ENCODE peak calls at places on chromosomes 12 and 14, in seven cellular contexts. D is A549, C is ovary, H is stomach, J is transverse colon, M is HepG2, I is H1. Z is an unnamed sample.
A peak's percentile ranks its signal among the peaks of the same experiment; 100 is the strongest.

GRCh38 chr14:61585598-61586538 is 109.4 kb upstream of the HIF1A start:
- DNase-seq in H (peak; percentile 61), M (no peak), C (peak; percentile 28), D (no peak), J (peak; percentile 58), I (no peak), Z (peak; percentile 49)

GRCh38 chr14:72722201-72722785 is 171.6 kb downstream of the DPF3 start:
- DNase-seq in D (no peak), I (no peak), C (no peak), J (no peak), M (no peak), H (no peak), Z (no peak)

GRCh38 chr12:53746592-53747491 is 4.9 kb downstream of the CISTR start:
- DNase-seq in I (peak; percentile 96), C (peak; percentile 91), H (peak; percentile 95), M (peak; percentile 76), J (peak; percentile 94), D (peak; percentile 88), Z (peak; percentile 94)

GRCh38 chr14:104879201-104879982 is 14.3 kb downstream of the CEP170B start:
- DNase-seq in I (peak; percentile 39), J (no peak), D (no peak), M (no peak), C (peak; percentile 5), H (no peak), Z (no peak)

GRCh38 chr12:89983622-89984021 is 275.0 kb upstream of the ATP2B1 start:
- DNase-seq in D (no peak), C (no peak), M (no peak), J (no peak), H (no peak), I (no peak), Z (no peak)

GRCh38 chr14:50669441-50669986 is 1.4 kb upstream of the SAV1 start:
- DNase-seq in D (no peak), M (no peak), H (no peak), C (no peak), J (no peak), I (no peak), Z (no peak)

GRCh38 chr14:26966942-26967341 is 369.1 kb upstream of the NOVA1 start:
- DNase-seq in H (no peak), I (no peak), M (no peak), C (no peak), J (no peak), D (no peak), Z (no peak)

GRCh38 chr14:76011959-76012802 is 26.6 kb downstream of the IFT43 start:
- DNase-seq in D (no peak), H (no peak), C (peak; percentile 47), M (no peak), I (peak; percentile 47), J (no peak), Z (peak; percentile 32)

GRCh38 chr12:116040412-116040811 is 237.1 kb downstream of the MED13L start:
- DNase-seq in M (no peak), D (no peak), I (no peak), H (no peak), C (no peak), J (no peak), Z (no peak)

GRCh38 chr14:78240567-78240966 is 70.4 kb downstream of the NRXN3 start:
- DNase-seq in D (no peak), C (no peak), I (no peak), M (no peak), J (no peak), H (no peak), Z (no peak)

GRCh38 chr14:31893156-31893813 is 183.8 kb upstream of the ARHGAP5 start:
- DNase-seq in M (no peak), C (no peak), D (no peak), J (no peak), H (no peak), I (no peak), Z (no peak)

GRCh38 chr14:74980398-74980745 is 22.3 kb upstream of the EIF2B2 start:
- DNase-seq in D (no peak), J (no peak), H (no peak), I (no peak), M (no peak), C (no peak), Z (no peak)

GRCh38 chr14:74979442-74980397 is 23.0 kb upstream of the EIF2B2 start:
- DNase-seq in H (no peak), C (no peak), D (no peak), J (no peak), M (no peak), I (peak; percentile 66), Z (no peak)

GRCh38 chr14:74981833-74982232 is 20.9 kb upstream of the EIF2B2 start:
- DNase-seq in M (no peak), J (no peak), I (no peak), H (no peak), D (no peak), C (no peak), Z (no peak)

GRCh38 chr14:74982661-74983060 is 20.1 kb upstream of the EIF2B2 start:
- DNase-seq in I (no peak), J (no peak), D (no peak), H (no peak), M (no peak), C (no peak), Z (no peak)

GRCh38 chr14:74980746-74981661 is 21.7 kb upstream of the EIF2B2 start:
- DNase-seq in H (no peak), D (no peak), C (no peak), M (no peak), J (no peak), I (peak; percentile 72), Z (no peak)
- H3K4me3 ChIP-seq in H (no peak overlapping the region), D (no peak overlapping the region), C (no peak overlapping the region), M (no peak overlapping the region), J (no peak overlapping the region), I (no peak overlapping the region), Z (no peak overlapping the region)

DNA sequence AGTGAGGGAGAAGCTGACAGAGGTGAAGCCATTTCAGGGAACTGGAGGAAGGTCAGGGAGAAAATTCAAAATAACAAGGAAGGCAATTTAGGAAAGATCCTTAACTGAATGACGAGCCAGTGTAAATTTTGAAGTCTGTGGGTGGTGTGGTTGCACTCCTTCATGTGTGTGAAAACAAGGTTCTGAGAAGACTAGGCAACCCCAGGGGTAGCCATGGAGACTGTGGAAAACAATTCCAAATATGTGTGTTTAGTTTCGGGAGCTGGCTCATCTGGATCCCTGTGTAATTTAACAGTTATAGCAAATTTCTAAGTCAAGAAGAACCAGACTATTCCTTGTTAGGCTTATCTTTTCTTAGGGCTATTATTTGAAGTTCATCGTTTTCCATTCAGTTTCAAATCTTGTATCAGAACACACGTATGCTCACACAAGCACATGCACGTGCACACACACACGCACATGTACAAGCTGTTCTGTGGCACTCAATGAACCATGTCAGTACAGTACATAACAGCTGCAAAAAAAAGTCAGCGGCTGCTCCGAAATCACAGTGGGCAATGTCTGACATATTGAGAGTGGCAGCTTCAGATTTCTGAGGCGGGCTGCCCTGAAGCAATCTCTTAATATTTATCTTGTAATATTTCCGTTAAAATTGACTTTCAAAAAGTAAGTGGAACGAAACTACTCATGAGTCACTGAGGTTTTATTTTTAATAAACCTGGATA is 411.2 kb downstream of the AEBP2 start:
- DNase-seq in D (no peak), C (no peak), H (no peak), J (no peak), I (no peak), M (no peak), Z (no peak)
- H3K27ac ChIP-seq in D (no peak overlapping the region), C (no peak overlapping the region), H (no peak overlapping the region), J (no peak overlapping the region), I (no peak overlapping the region), M (no peak overlapping the region), Z (no peak overlapping the region)

DNA sequence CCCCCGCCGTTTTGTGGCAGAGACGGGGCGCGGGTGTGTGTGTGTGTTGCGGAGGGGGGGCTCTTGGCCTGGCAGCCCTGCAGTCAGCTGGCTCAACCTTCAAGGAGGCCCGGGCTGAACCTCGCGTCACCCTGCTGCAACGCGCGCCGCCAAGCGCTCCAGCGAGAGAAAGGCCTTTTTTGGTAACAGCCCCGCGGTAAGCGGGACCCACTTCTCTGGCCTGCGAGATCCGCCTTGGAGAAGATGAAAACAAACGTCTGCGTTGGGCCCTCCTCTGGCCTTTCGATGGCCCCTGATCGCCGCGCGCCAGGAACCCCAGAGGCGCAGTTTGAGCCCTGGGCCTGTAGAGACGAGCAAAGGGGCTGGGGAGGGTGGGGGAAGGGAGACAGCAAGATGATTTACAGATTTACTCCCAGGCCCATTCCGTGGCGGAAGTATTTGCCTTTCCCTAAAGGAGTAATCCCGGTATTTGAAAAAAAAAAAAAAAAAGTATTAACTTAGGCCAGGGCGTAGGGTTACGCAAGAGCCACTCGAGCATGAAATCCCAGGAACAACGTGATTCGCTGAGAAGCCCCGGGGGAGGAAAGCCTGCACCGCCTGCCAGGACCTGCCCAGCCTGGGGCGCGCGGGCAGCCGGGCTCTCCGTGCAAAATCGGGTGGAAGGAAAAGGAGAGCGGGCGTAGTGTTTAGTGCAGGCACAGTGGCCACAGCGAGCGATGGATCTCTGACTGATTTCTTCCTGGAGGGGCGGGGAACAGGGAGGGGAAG is 4.5 kb upstream of the IRF2BPL start:
- DNase-seq in C (peak; percentile 93), J (peak; percentile 89), D (peak; percentile 94), M (peak; percentile 86), H (peak; percentile 91), I (peak; percentile 81), Z (peak; percentile 93)
- TF ChIP-seq EP300 in C (peak; percentile 85), J (peak; percentile 69), D (peak; percentile 75), M (no peak), H (peak; percentile 77), I (no peak), Z (peak; percentile 30)

GRCh38 chr12:57692500-57692899 is 1.4 kb upstream of the OS9 start:
- DNase-seq in J (no peak), H (no peak), I (no peak), C (no peak), M (no peak), D (no peak), Z (no peak)
- H3K4me3 ChIP-seq in J (no peak overlapping the region), H (no peak overlapping the region), I (no peak overlapping the region), C (no peak overlapping the region), M (no peak overlapping the region), D (no peak overlapping the region), Z (no peak overlapping the region)

GRCh38 chr12:18907154-18907553 is 169.2 kb downstream of the CAPZA3 start:
- DNase-seq in J (no peak), D (no peak), C (no peak), H (no peak), I (no peak), M (no peak), Z (no peak)

GRCh38 chr12:18906354-18906753 is 168.4 kb downstream of the CAPZA3 start:
- DNase-seq in C (no peak), I (no peak), D (no peak), J (no peak), H (no peak), M (no peak), Z (no peak)

GRCh38 chr12:18905134-18905533 is 167.2 kb downstream of the CAPZA3 start:
- DNase-seq in C (no peak), H (no peak), M (peak; percentile 15), D (no peak), I (no peak), J (no peak), Z (no peak)

DNA sequence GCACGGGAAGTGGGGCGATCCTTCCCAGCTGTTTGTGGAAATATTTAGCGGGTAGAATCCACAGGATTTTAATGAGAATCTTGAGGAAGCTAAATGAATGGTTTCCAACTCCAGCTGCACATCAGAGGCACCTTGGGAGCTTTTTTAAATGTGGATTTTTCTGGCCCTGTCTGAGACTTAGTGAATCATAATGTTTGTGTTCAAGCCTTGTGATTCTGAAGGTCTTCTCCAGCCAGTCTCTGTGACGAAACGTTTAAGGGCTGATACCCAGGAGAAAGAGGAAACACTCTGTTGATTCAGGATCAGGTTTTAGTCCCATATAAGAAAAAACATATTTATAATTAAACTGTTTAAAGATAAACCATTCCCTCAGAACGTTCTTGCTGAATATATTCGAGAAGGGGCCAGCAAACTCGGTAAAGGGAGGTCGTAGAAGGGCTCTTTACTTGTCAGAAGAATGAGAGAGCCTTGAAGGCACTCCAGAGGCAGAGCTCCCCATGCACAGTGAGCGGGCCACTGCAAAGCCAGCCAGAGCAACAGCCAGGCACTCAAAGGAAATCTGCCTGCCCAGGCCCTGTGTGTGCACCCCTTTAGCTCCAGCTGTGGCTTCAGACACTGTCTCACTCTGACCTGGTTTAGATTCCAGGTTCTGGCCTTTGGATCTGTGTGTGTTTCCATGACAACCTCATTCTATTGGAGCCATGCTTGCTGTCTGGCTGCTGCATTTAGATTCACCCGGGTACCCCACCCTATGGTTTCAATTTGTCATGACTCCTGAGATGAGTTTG is 170.1 kb downstream of the CAPZA3 start:
- DNase-seq in M (no peak), H (no peak), C (no peak), I (no peak), D (no peak), J (no peak), Z (no peak)
- H3K27ac ChIP-seq in M (no peak overlapping the region), H (peak overlapping the region; percentile 35), C (no peak overlapping the region), I (no peak overlapping the region), D (no peak overlapping the region), J (no peak overlapping the region), Z (no peak overlapping the region)